ENCODE peak calls at places on chromosomes 7 and 10, in nine cellular contexts. R is psoas muscle, G is ovary, E is IMR-90, Z is adrenal gland, O is left ventricle myocardium inferior, H is tibial nerve, W is pancreas, K is A549. P is an unnamed sample.

GRCh38 chr10:116126239-116126638 is 146.8 kb downstream of the GFRA1 start:
- DNase-seq in W (no peak), G (no peak), E (no peak), K (no peak), R (no peak), Z (no peak), H (no peak), O (no peak), P (no peak)

GRCh38 chr7:157799076-157799685 is 462.4 kb downstream of the DNAJB6 start:
- DNase-seq in R (no peak), G (no peak), H (no peak), Z (no peak), E (no peak), W (peak), K (no peak), O (no peak), P (no peak)

GRCh38 chr7:151078233-151079040 is 2.2 kb downstream of the FASTK start:
- DNase-seq in K (no peak), G (no peak), W (peak), H (no peak), R (peak), O (peak), Z (no peak), E (no peak), P (no peak)

GRCh38 chr7:91866599-91867148 is 13.8 kb downstream of the MTERF1 start:
- DNase-seq in G (no peak), Z (no peak), K (no peak), E (no peak), W (no peak), O (no peak), R (no peak), H (no peak), P (no peak)

GRCh38 chr10:125091891-125092290 is 68.5 kb downstream of the CTBP2 start:
- DNase-seq in K (no peak), G (no peak), Z (no peak), W (no peak), H (no peak), O (no peak), E (no peak), R (no peak), P (no peak)

GRCh38 chr7:42234736-42235135 is 2.3 kb downstream of the GLI3 start:
- DNase-seq in W (no peak), Z (no peak), K (no peak), R (no peak), O (no peak), G (no peak), H (no peak), E (no peak), P (peak)

GRCh38 chr10:109875828-109876821 is 47.2 kb downstream of the XPNPEP1 start:
- DNase-seq in R (no peak), G (no peak), W (no peak), E (no peak), K (no peak), Z (no peak), H (no peak), O (no peak), P (no peak)

GRCh38 chr10:8137726-8138125 is 83.2 kb downstream of the GATA3 start:
- DNase-seq in W (no peak), K (no peak), H (no peak), O (no peak), Z (no peak), R (no peak), G (no peak), E (no peak), P (peak)

GRCh38 chr10:33880291-33880690 is 545.8 kb upstream of the NRP1 start:
- DNase-seq in Z (no peak), G (no peak), W (no peak), K (no peak), E (no peak), R (no peak), O (no peak), H (no peak), P (no peak)

GRCh38 chr10:72080042-72081035 is 8.0 kb downstream of the SPOCK2 start:
- DNase-seq in K (peak), H (no peak), G (no peak), Z (no peak), E (no peak), W (no peak), O (no peak), R (no peak), P (no peak)

GRCh38 chr7:123748734-123749536 is at the start of gene WASL:
- DNase-seq in R (peak), K (peak), W (peak), H (peak), G (peak), E (peak), Z (peak), O (peak), P (peak)
- TF ChIP-seq CTCF in R (peak), K (no peak), W (no peak), H (peak), G (peak), E (peak), Z (no peak), O (no peak), P (peak)

GRCh38 chr7:20776214-20776875 is 10.3 kb downstream of the SP8 start:
- DNase-seq in E (no peak), K (no peak), G (no peak), R (no peak), Z (no peak), H (no peak), O (no peak), W (no peak), P (no peak)
- H3K4me3 ChIP-seq in E (no peak), K (no peak), G (no peak), R (no peak), Z (no peak), H (no peak), O (no peak), W (no peak), P (no peak)

GRCh38 chr10:77818378-77818777 is 108.2 kb downstream of the DLG5 start:
- DNase-seq in E (no peak), R (no peak), K (no peak), G (no peak), O (no peak), W (no peak), Z (no peak), H (no peak), P (no peak)

GRCh38 chr10:77820349-77820748 is 106.2 kb downstream of the DLG5 start:
- DNase-seq in R (no peak), E (peak), W (no peak), O (no peak), H (no peak), G (no peak), K (no peak), Z (no peak), P (no peak)

GRCh38 chr10:77819210-77820140 is 107.1 kb downstream of the DLG5 start:
- DNase-seq in K (no peak), H (no peak), W (no peak), R (no peak), O (no peak), Z (no peak), E (no peak), G (no peak), P (no peak)

GRCh38 chr10:77816311-77816710 is 110.2 kb downstream of the DLG5 start:
- DNase-seq in H (no peak), R (no peak), G (no peak), K (no peak), E (no peak), W (no peak), O (no peak), Z (no peak), P (no peak)

GRCh38 chr10:77817541-77817940 is 109.0 kb downstream of the DLG5 start:
- DNase-seq in E (no peak), H (no peak), G (no peak), R (no peak), W (no peak), K (no peak), O (no peak), Z (no peak), P (no peak)
- TF ChIP-seq CTCF in E (no peak), H (no peak), G (no peak), R (no peak), W (no peak), K (no peak), O (no peak), Z (no peak), P (no peak)

GRCh38 chr10:79129361-79129997 is 60.7 kb downstream of the ZMIZ1 start:
- DNase-seq in W (no peak), E (peak), K (no peak), R (no peak), H (no peak), Z (no peak), O (no peak), G (peak), P (no peak)

GRCh38 chr10:79128923-79129305 is 60.1 kb downstream of the ZMIZ1 start:
- DNase-seq in O (no peak), R (no peak), Z (no peak), K (no peak), H (no peak), W (no peak), G (no peak), E (no peak), P (peak)

GRCh38 chr10:79131730-79132644 is 63.2 kb downstream of the ZMIZ1 start:
- DNase-seq in R (no peak), W (no peak), O (no peak), H (no peak), Z (no peak), K (no peak), G (no peak), E (no peak), P (no peak)

GRCh38 chr10:79130846-79131245 is 62.1 kb downstream of the ZMIZ1 start:
- DNase-seq in R (no peak), W (no peak), O (no peak), K (no peak), E (no peak), Z (no peak), G (no peak), H (no peak), P (no peak)

GRCh38 chr10:79130255-79130654 is 61.5 kb downstream of the ZMIZ1 start:
- DNase-seq in O (no peak), G (no peak), H (no peak), Z (no peak), R (no peak), K (no peak), E (no peak), W (no peak), P (no peak)
- H3K4me3 ChIP-seq in O (no peak), G (no peak), H (no peak), Z (no peak), R (no peak), K (no peak), E (no peak), W (no peak), P (no peak)

GRCh38 chr7:139131622-139132021 is 22.1 kb upstream of the ZC3HAV1 start:
- DNase-seq in E (no peak), K (no peak), G (no peak), Z (no peak), O (no peak), H (no peak), R (no peak), W (no peak), P (no peak)

GRCh38 chr7:139124084-139124914 is 14.8 kb upstream of the ZC3HAV1 start:
- DNase-seq in Z (no peak), H (no peak), W (no peak), O (no peak), K (no peak), G (no peak), E (no peak), R (no peak), P (no peak)

GRCh38 chr7:139133335-139134139 is 24.0 kb upstream of the ZC3HAV1 start:
- DNase-seq in R (peak), K (peak), W (peak), E (peak), G (peak), O (peak), Z (peak), H (peak), P (peak)

GRCh38 chr7:139125637-139126036 is 16.1 kb upstream of the ZC3HAV1 start:
- DNase-seq in E (no peak), Z (no peak), R (no peak), K (peak), O (no peak), W (no peak), G (no peak), H (no peak), P (no peak)

DNA sequence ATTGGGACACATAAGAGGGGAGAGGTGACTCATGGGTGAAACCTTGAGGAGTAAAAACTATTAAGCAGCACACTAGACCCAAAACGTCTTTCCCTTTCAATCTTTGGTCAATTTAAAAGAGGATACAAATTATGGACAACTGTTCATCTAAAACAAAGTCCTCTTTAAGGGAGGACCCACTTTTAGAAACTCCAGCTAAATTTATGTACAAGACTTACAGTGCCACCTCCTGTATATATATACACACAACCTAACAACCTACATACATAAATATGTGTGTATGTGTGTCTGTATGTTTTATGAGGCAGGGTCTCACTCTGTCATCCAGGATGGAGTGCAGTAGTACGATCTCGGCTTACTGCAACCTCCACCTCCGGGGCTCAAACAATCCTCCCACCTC is 18.1 kb upstream of the ZC3HAV1 start:
- DNase-seq in K (peak), G (no peak), R (no peak), W (no peak), E (peak), O (no peak), Z (no peak), H (no peak), P (no peak)
- TF ChIP-seq CTCF in K (no peak), G (no peak), R (no peak), W (no peak), E (peak), O (no peak), Z (no peak), H (no peak), P (peak)

GRCh38 chr7:16801579-16801978 is 3.2 kb downstream of the AGR2 start:
- DNase-seq in K (no peak), G (no peak), E (no peak), O (no peak), H (no peak), Z (no peak), W (no peak), R (no peak), P (no peak)

GRCh38 chr7:16804674-16805439 is at the start of gene AGR2:
- DNase-seq in Z (no peak), E (peak), R (no peak), G (no peak), H (no peak), K (peak), W (no peak), O (no peak), P (peak)

GRCh38 chr7:16801111-16801542 is 3.7 kb downstream of the AGR2 start:
- DNase-seq in Z (peak), R (no peak), H (no peak), G (no peak), W (no peak), O (no peak), K (peak), E (peak), P (no peak)

GRCh38 chr7:16803881-16804673 is 722 bp downstream of the AGR2 start:
- DNase-seq in O (no peak), K (peak), G (no peak), R (no peak), H (no peak), W (no peak), Z (no peak), E (peak), P (peak)
- H3K4me3 ChIP-seq in O (no peak), K (peak), G (no peak), R (no peak), H (no peak), W (no peak), Z (no peak), E (no peak), P (peak)

GRCh38 chr10:129787557-129787956 is 176.5 kb downstream of the EBF3 start:
- DNase-seq in H (no peak), G (no peak), O (no peak), E (no peak), Z (no peak), W (no peak), K (no peak), R (no peak), P (no peak)

GRCh38 chr10:129784286-129784685 is 179.8 kb downstream of the EBF3 start:
- DNase-seq in R (no peak), H (no peak), W (no peak), K (no peak), E (no peak), O (no peak), Z (no peak), G (no peak), P (no peak)

GRCh38 chr10:129785536-129785981 is 178.5 kb downstream of the EBF3 start:
- DNase-seq in W (no peak), K (no peak), E (no peak), H (no peak), R (no peak), Z (no peak), O (no peak), G (no peak), P (no peak)

GRCh38 chr10:129784891-129785290 is 179.2 kb downstream of the EBF3 start:
- DNase-seq in E (no peak), R (no peak), G (no peak), H (no peak), K (no peak), O (no peak), Z (no peak), W (no peak), P (no peak)

DNA sequence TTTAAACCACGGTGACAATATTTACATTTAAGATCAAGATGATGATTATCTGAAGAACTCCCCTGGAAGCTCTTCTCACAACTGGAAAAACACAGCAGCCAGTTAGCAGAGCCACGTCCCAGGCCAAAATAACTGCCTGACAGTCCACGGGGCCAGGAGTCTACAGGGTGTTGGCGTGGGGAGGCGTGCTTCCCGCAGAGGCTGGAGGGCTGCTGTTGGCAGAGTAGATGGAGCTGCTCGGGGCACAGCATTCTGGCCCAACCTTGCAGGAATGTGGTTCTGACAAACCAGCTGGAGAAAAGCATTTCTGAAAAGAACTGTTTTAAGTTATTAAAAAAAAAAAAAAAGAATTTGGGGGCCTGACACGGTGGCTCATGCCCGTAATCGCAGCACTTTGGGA is 177.9 kb downstream of the EBF3 start:
- DNase-seq in O (no peak), E (no peak), K (no peak), R (no peak), H (no peak), Z (no peak), G (no peak), W (no peak), P (peak)
- TF ChIP-seq CTCF in O (no peak), E (no peak), K (no peak), R (no peak), H (no peak), Z (no peak), G (no peak), W (no peak), P (no peak)

P was measured in LNCaP clone FGC.